ENCODE peak calls at places on chromosome 15, in six cellular contexts. One of them, this sample, is unnamed.

GRCh38 chr15:40301467-40302179 is 6.1 kb downstream of the PLCB2 start:
- DNase-seq in esophagus muscularis mucosa: no peak
- DNase-seq in body of pancreas: no peak
- DNase-seq in GM12878: no peak
- DNase-seq in H54: no peak
- DNase-seq in A549: no peak
- DNase-seq in this sample: no peak

GRCh38 chr15:101381671-101382212 is 86.7 kb upstream of the SNRPA1 start:
- DNase-seq in esophagus muscularis mucosa: no peak
- DNase-seq in GM12878: no peak
- DNase-seq in H54: no peak
- DNase-seq in A549: no peak
- DNase-seq in body of pancreas: no peak
- DNase-seq in this sample: no peak

GRCh38 chr15:36252117-36252711 is 327.2 kb upstream of the CDIN1 start:
- DNase-seq in A549: no peak
- DNase-seq in esophagus muscularis mucosa: no peak
- DNase-seq in body of pancreas: no peak
- DNase-seq in H54: no peak
- DNase-seq in GM12878: no peak
- DNase-seq in this sample: no peak

GRCh38 chr15:100694381-100695012 is 92.1 kb downstream of the ASB7 start:
- DNase-seq in H54: no peak
- DNase-seq in A549: no peak
- DNase-seq in GM12878: no peak
- DNase-seq in esophagus muscularis mucosa: peak; percentile 62
- DNase-seq in body of pancreas: no peak
- DNase-seq in this sample: peak; percentile 85

GRCh38 chr15:98071786-98072185 is 111.3 kb downstream of the ARRDC4 start:
- DNase-seq in H54: no peak
- DNase-seq in GM12878: no peak
- DNase-seq in esophagus muscularis mucosa: no peak
- DNase-seq in body of pancreas: no peak
- DNase-seq in A549: no peak
- DNase-seq in this sample: no peak

GRCh38 chr15:62403164-62403809 is 238.2 kb upstream of the C2CD4B start:
- DNase-seq in A549: peak; percentile 15
- DNase-seq in H54: peak; percentile 51
- DNase-seq in esophagus muscularis mucosa: no peak
- DNase-seq in GM12878: no peak
- DNase-seq in body of pancreas: no peak
- DNase-seq in this sample: no peak

GRCh38 chr15:97600190-97600589 is 360.3 kb upstream of the ARRDC4 start:
- DNase-seq in H54: no peak
- DNase-seq in esophagus muscularis mucosa: no peak
- DNase-seq in GM12878: no peak
- DNase-seq in body of pancreas: no peak
- DNase-seq in A549: no peak
- DNase-seq in this sample: no peak

GRCh38 chr15:77120576-77120975 is 49.7 kb upstream of the TSPAN3 start:
- DNase-seq in GM12878: no peak
- DNase-seq in H54: no peak
- DNase-seq in A549: no peak
- DNase-seq in esophagus muscularis mucosa: peak; percentile 53
- DNase-seq in body of pancreas: no peak
- DNase-seq in this sample: no peak

GRCh38 chr15:55897560-55898336 is 95.7 kb downstream of the NEDD4 start:
- DNase-seq in H54: no peak
- DNase-seq in GM12878: no peak
- DNase-seq in esophagus muscularis mucosa: no peak
- DNase-seq in A549: peak; percentile 91
- DNase-seq in body of pancreas: peak; percentile 62
- DNase-seq in this sample: no peak

GRCh38 chr15:29674661-29675533 is 147.4 kb downstream of the TJP1 start:
- DNase-seq in A549: peak; percentile 96
- DNase-seq in H54: peak; percentile 78
- DNase-seq in body of pancreas: peak; percentile 85
- DNase-seq in esophagus muscularis mucosa: no peak
- DNase-seq in GM12878: no peak
- DNase-seq in this sample: no peak

GRCh38 chr15:71571641-71572040 is 238.7 kb upstream of the NR2E3 start:
- DNase-seq in GM12878: no peak
- DNase-seq in body of pancreas: no peak
- DNase-seq in H54: no peak
- DNase-seq in A549: no peak
- DNase-seq in esophagus muscularis mucosa: no peak
- DNase-seq in this sample: no peak

GRCh38 chr15:26433060-26433459 is 339.8 kb downstream of the GABRB3 start:
- DNase-seq in GM12878: no peak
- DNase-seq in body of pancreas: no peak
- DNase-seq in H54: no peak
- DNase-seq in A549: no peak
- DNase-seq in esophagus muscularis mucosa: no peak
- DNase-seq in this sample: no peak

GRCh38 chr15:35669021-35669420 is 123.1 kb upstream of the DPH6 start:
- DNase-seq in GM12878: no peak
- DNase-seq in body of pancreas: no peak
- DNase-seq in A549: no peak
- DNase-seq in esophagus muscularis mucosa: no peak
- DNase-seq in H54: no peak
- DNase-seq in this sample: no peak

GRCh38 chr15:39508536-39508935 is 72.3 kb upstream of the THBS1 start:
- DNase-seq in body of pancreas: no peak
- DNase-seq in GM12878: no peak
- DNase-seq in esophagus muscularis mucosa: peak; percentile 70
- DNase-seq in A549: no peak
- DNase-seq in H54: no peak
- DNase-seq in this sample: no peak

GRCh38 chr15:69015591-69015990 is 1.1 kb downstream of the NOX5 start:
- DNase-seq in esophagus muscularis mucosa: peak; percentile 90
- DNase-seq in GM12878: no peak
- DNase-seq in H54: no peak
- DNase-seq in A549: no peak
- DNase-seq in body of pancreas: no peak
- DNase-seq in this sample: no peak

GRCh38 chr15:100291106-100291505 is 50.7 kb downstream of the ADAMTS17 start:
- DNase-seq in A549: no peak
- DNase-seq in esophagus muscularis mucosa: no peak
- DNase-seq in H54: no peak
- DNase-seq in body of pancreas: no peak
- DNase-seq in GM12878: no peak
- DNase-seq in this sample: no peak

GRCh38 chr15:58562135-58562534 is 130.3 kb downstream of the LIPC start:
- DNase-seq in A549: no peak
- DNase-seq in esophagus muscularis mucosa: no peak
- DNase-seq in GM12878: no peak
- DNase-seq in body of pancreas: no peak
- DNase-seq in H54: no peak
- DNase-seq in this sample: no peak

GRCh38 chr15:70132148-70132547 is 34.4 kb upstream of the TLE3 start:
- DNase-seq in H54: no peak
- DNase-seq in esophagus muscularis mucosa: no peak
- DNase-seq in GM12878: no peak
- DNase-seq in A549: no peak
- DNase-seq in body of pancreas: no peak
- DNase-seq in this sample: no peak

GRCh38 chr15:37050345-37050744 is 50.0 kb downstream of the MEIS2 start:
- DNase-seq in H54: no peak
- DNase-seq in esophagus muscularis mucosa: no peak
- DNase-seq in GM12878: no peak
- DNase-seq in body of pancreas: no peak
- DNase-seq in A549: no peak
- DNase-seq in this sample: no peak

GRCh38 chr15:24957691-24958090 is 2.9 kb downstream of the SNRPN start:
- DNase-seq in body of pancreas: no peak
- DNase-seq in GM12878: no peak
- DNase-seq in H54: no peak
- DNase-seq in A549: no peak
- DNase-seq in esophagus muscularis mucosa: no peak
- DNase-seq in this sample: no peak

GRCh38 chr15:101445109-101445508 is 44.4 kb downstream of the PCSK6 start:
- DNase-seq in A549: no peak
- DNase-seq in GM12878: no peak
- DNase-seq in H54: no peak
- DNase-seq in body of pancreas: no peak
- DNase-seq in esophagus muscularis mucosa: no peak
- DNase-seq in this sample: no peak

GRCh38 chr15:90954712-90955671 is at the start of gene RCCD1:
- DNase-seq in GM12878: peak; percentile 91
- DNase-seq in body of pancreas: peak; percentile 97
- DNase-seq in esophagus muscularis mucosa: peak; percentile 99
- DNase-seq in H54: peak; percentile 88
- DNase-seq in A549: peak; percentile 98
- DNase-seq in this sample: peak; percentile 97
- TF ChIP-seq POLR2A in GM12878: peak; percentile 93
- TF ChIP-seq POLR2A in body of pancreas: peak; percentile 35
- TF ChIP-seq POLR2A in esophagus muscularis mucosa: peak; percentile 65
- TF ChIP-seq POLR2A in H54: peak; percentile 49
- TF ChIP-seq POLR2A in A549: peak; percentile 88
- TF ChIP-seq POLR2A in this sample: no peak

GRCh38 chr15:44716983-44717602 is 5.8 kb downstream of the B2M start:
- DNase-seq in GM12878: no peak
- DNase-seq in esophagus muscularis mucosa: no peak
- DNase-seq in H54: no peak
- DNase-seq in body of pancreas: no peak
- DNase-seq in A549: no peak
- DNase-seq in this sample: no peak
- TF ChIP-seq POLR2A in GM12878: no peak
- TF ChIP-seq POLR2A in esophagus muscularis mucosa: no peak
- TF ChIP-seq POLR2A in H54: no peak
- TF ChIP-seq POLR2A in body of pancreas: no peak
- TF ChIP-seq POLR2A in A549: no peak
- TF ChIP-seq POLR2A in this sample: no peak

DNA sequence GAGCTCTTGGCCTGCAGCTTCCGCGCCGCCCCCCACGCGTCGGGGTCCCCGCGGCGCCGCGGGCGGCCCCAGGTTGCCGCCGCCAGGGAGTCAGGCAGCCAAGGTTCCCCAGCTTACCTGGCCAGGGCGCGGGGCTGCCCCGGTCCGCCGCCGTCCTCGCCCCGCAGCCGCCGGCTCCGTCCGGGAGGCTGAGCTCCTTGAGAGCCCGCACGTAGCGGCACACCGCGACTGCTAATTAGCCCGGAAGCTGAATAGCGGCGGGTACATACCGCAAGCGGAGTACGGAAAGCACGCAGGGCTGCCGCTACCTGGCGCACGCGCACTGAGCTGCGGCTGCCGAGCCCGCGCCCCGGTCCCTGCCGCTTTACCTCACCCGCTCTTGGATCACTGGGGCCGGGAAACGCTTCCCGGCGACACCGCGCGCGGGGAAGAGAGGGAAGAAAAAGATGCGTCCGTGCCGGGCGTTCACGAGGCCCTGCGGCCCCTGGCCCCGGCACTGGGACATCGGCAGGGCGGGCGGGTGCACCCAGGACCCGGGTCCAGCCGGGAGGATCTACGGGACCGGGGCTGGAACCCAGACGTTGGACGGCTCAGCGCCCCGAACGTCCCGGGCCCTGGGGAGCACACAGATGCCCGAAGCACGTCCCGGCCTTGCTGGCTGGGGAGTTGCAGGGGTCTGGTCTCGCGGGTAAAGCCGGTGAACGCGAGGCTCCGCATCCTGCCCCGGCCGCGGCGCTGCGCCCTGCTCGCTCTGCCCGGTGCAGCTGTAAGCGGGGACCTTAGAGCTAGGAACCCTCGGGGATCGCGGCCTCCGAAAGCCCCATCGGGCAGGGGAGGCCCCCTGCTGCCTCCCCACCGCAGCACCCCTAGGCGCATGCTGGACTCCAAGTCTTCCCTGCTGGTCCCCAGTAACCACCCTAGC is at the start of gene GOLGA8B:
- DNase-seq in esophagus muscularis mucosa: no peak
- DNase-seq in H54: peak; percentile 69
- DNase-seq in body of pancreas: peak; percentile 90
- DNase-seq in A549: peak; percentile 79
- DNase-seq in GM12878: no peak
- DNase-seq in this sample: no peak
- TF ChIP-seq POLR2A in esophagus muscularis mucosa: no peak
- TF ChIP-seq POLR2A in H54: peak; percentile 32
- TF ChIP-seq POLR2A in body of pancreas: peak; percentile 56
- TF ChIP-seq POLR2A in A549: peak; percentile 62
- TF ChIP-seq POLR2A in GM12878: peak; percentile 78
- TF ChIP-seq POLR2A in this sample: no peak

GRCh38 chr15:64841258-64842098 is at the start of gene PLEKHO2:
- DNase-seq in H54: peak; percentile 83
- DNase-seq in body of pancreas: peak; percentile 93
- DNase-seq in esophagus muscularis mucosa: peak; percentile 99
- DNase-seq in A549: peak; percentile 93
- DNase-seq in GM12878: peak; percentile 53
- DNase-seq in this sample: no peak
- TF ChIP-seq POLR2A in H54: peak; percentile 96
- TF ChIP-seq POLR2A in body of pancreas: peak; percentile 47
- TF ChIP-seq POLR2A in esophagus muscularis mucosa: peak; percentile 91
- TF ChIP-seq POLR2A in A549: peak; percentile 76
- TF ChIP-seq POLR2A in GM12878: peak; percentile 96
- TF ChIP-seq POLR2A in this sample: peak; percentile 89

GRCh38 chr15:96356494-96357455 is 26.3 kb downstream of the NR2F2 start:
- DNase-seq in esophagus muscularis mucosa: no peak
- DNase-seq in A549: peak; percentile 84
- DNase-seq in body of pancreas: peak; percentile 83
- DNase-seq in GM12878: peak; percentile 47
- DNase-seq in H54: peak; percentile 67
- DNase-seq in this sample: no peak
- TF ChIP-seq POLR2A in esophagus muscularis mucosa: no peak
- TF ChIP-seq POLR2A in A549: no peak
- TF ChIP-seq POLR2A in body of pancreas: no peak
- TF ChIP-seq POLR2A in GM12878: no peak
- TF ChIP-seq POLR2A in H54: no peak
- TF ChIP-seq POLR2A in this sample: no peak

GRCh38 chr15:67149859-67150824 is 84.7 kb downstream of the SMAD3 start:
- DNase-seq in body of pancreas: peak; percentile 67
- DNase-seq in esophagus muscularis mucosa: no peak
- DNase-seq in H54: peak; percentile 57
- DNase-seq in A549: peak; percentile 98
- DNase-seq in GM12878: peak; percentile 51
- DNase-seq in this sample: no peak
- TF ChIP-seq POLR2A in body of pancreas: no peak
- TF ChIP-seq POLR2A in esophagus muscularis mucosa: no peak
- TF ChIP-seq POLR2A in H54: no peak
- TF ChIP-seq POLR2A in A549: no peak
- TF ChIP-seq POLR2A in GM12878: no peak
- TF ChIP-seq POLR2A in this sample: no peak